ENCODE peak calls at places on chromosome 11, in four cellular contexts. B, Y, A and J are unnamed samples.

GRCh38 chr11:89612111-89612510 is 98.0 kb upstream of the TRIM77 start:
- DNase-seq in B (no peak), Y (no peak), A (no peak), J (no peak)

GRCh38 chr11:112789481-112789880 is 171.7 kb upstream of the NCAM1 start:
- DNase-seq in B (no peak), Y (no peak), A (no peak), J (no peak)

GRCh38 chr11:35615911-35616900 is 2.1 kb upstream of the FJX1 start:
- DNase-seq in B (peak), Y (peak), A (peak), J (peak)

GRCh38 chr11:1534682-1535081 is 37.4 kb downstream of the DUSP8 start:
- DNase-seq in B (no peak), Y (no peak), A (no peak), J (no peak)

GRCh38 chr11:59669611-59670009 is 773 bp upstream of the PATL1 start:
- DNase-seq in B (peak), Y (peak), A (peak), J (no peak)

GRCh38 chr11:10792385-10793068 is 16.2 kb downstream of the EIF4G2 start:
- DNase-seq in B (peak), Y (peak), A (peak), J (peak)

GRCh38 chr11:119476666-119477331 is 53.8 kb upstream of the THY1 start:
- DNase-seq in B (no peak), Y (no peak), A (no peak), J (no peak)

GRCh38 chr11:58958500-58958899 is 19.2 kb downstream of the GLYATL1 start:
- DNase-seq in B (no peak), Y (peak), A (peak), J (no peak)

GRCh38 chr11:126817096-126817495 is 183.5 kb downstream of the KIRREL3 start:
- DNase-seq in B (no peak), Y (no peak), A (no peak), J (no peak)

GRCh38 chr11:111307472-111308108 is 9.2 kb downstream of the POU2AF3 start:
- DNase-seq in B (no peak), Y (no peak), A (no peak), J (no peak)

GRCh38 chr11:16771350-16772140 is 33.1 kb downstream of the C11orf58 start:
- DNase-seq in B (no peak), Y (no peak), A (no peak), J (no peak)

GRCh38 chr11:46363455-46363920 is 16.2 kb downstream of the DGKZ start:
- DNase-seq in B (no peak), Y (peak), A (no peak), J (peak)

GRCh38 chr11:44709966-44710365 is 16.8 kb upstream of the TSPAN18 start:
- DNase-seq in B (peak), Y (no peak), A (peak), J (no peak)
- H3K27ac ChIP-seq in B (no peak), Y (no peak), A (no peak), J (no peak)

DNA sequence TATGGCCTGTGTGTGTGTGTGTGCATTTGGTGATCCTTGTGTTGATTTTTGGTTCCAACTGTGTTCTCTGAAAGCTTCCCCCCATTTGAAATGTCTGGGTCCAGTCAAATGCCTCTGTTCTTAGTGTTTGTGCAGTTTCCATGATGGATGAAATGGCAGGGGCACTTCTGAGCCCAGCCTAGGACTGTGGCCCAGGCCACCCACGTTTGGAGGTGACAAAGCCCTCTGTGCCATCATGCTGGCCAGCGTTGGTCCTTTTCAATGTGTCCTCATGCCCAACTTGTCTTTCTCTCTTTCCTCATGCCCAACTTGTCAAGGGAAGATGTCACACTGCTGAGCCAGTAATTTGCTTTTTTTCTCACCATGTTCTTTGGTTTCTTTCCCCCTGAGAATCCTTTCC is 113.8 kb upstream of the NAV2 start:
- DNase-seq in B (no peak), Y (no peak), A (no peak), J (no peak)
- H3K4me3 ChIP-seq in B (peak), Y (no peak), A (no peak), J (peak)

DNA sequence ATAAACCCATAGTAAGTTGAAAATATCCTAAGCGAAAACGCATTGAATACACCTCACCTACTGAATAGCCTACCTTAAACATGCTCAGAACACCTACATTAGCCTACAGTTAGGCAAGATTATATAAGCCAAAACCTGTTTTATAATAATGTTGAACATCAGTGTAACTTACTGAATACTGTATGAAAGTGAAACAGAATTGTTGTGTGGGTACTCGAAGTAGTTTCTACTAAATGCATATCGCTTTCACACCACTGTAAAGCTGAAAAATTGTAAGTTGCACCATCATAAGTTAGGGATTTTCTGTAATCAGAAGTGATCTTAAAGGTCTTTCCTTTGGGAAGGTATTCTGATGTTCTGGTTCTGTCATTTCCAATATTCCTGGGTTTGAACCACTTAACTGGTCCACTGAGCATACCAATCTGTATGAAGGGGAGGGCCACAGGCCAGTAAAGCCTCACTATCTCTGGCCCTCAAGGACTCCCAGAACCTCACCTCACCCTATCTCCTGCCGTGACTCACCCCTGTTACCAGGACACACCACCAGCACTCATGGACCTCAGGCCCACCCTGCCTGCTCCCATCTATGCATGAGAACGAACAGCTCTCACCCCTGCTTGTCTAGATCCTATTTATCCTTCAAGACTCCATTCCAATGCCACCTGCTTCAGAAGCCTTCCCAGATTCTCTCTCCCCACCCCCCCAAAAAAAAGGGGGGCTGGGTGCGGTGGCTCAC is 70.0 kb downstream of the NAT10 start:
- DNase-seq in B (no peak), Y (no peak), A (no peak), J (no peak)
- H3K27ac ChIP-seq in B (no peak), Y (no peak), A (no peak), J (no peak)

GRCh38 chr11:406796-407650 is 7.8 kb downstream of the SIGIRR start:
- DNase-seq in B (peak), Y (peak), A (peak), J (no peak)
- H3K4me3 ChIP-seq in B (peak), Y (peak), A (peak), J (peak)